ENCODE peak calls at places on chromosomes 7 and 10, in ten cellular contexts. One of them, this sample, is unnamed.

GRCh38 chr10:1376384-1376945 is 320.3 kb downstream of the WDR37 start:
- DNase-seq in cardiac fibroblast: no peak
- DNase-seq in progenitor cell of endocrine pancreas: no peak
- DNase-seq in astrocyte of the spinal cord: no peak
- DNase-seq in endothelial cell: no peak
- DNase-seq in HFFc6: no peak
- DNase-seq in A549: no peak
- DNase-seq in Peyer's patch: no peak
- DNase-seq in heart right ventricle: no peak
- DNase-seq in left ventricle myocardium inferior: no peak
- DNase-seq in this sample: no peak

GRCh38 chr10:102449321-102450123 is 1.8 kb downstream of the C10orf95 start:
- DNase-seq in cardiac fibroblast: peak
- DNase-seq in progenitor cell of endocrine pancreas: peak
- DNase-seq in astrocyte of the spinal cord: peak
- DNase-seq in endothelial cell: peak
- DNase-seq in HFFc6: peak
- DNase-seq in A549: no peak
- DNase-seq in Peyer's patch: peak
- DNase-seq in heart right ventricle: peak
- DNase-seq in left ventricle myocardium inferior: peak
- DNase-seq in this sample: no peak

GRCh38 chr10:6299234-6299633 is 96.5 kb downstream of the PFKFB3 start:
- DNase-seq in cardiac fibroblast: no peak
- DNase-seq in progenitor cell of endocrine pancreas: peak
- DNase-seq in astrocyte of the spinal cord: peak
- DNase-seq in endothelial cell: no peak
- DNase-seq in HFFc6: no peak
- DNase-seq in A549: peak
- DNase-seq in Peyer's patch: peak
- DNase-seq in heart right ventricle: no peak
- DNase-seq in left ventricle myocardium inferior: no peak
- DNase-seq in this sample: no peak

GRCh38 chr7:8155836-8156235 is 106.1 kb downstream of the ICA1 start:
- DNase-seq in cardiac fibroblast: no peak
- DNase-seq in progenitor cell of endocrine pancreas: no peak
- DNase-seq in astrocyte of the spinal cord: no peak
- DNase-seq in endothelial cell: no peak
- DNase-seq in HFFc6: no peak
- DNase-seq in A549: no peak
- DNase-seq in Peyer's patch: no peak
- DNase-seq in heart right ventricle: no peak
- DNase-seq in left ventricle myocardium inferior: no peak
- DNase-seq in this sample: no peak

GRCh38 chr10:56341612-56342011 is 19.4 kb downstream of the ZWINT start:
- DNase-seq in cardiac fibroblast: no peak
- DNase-seq in progenitor cell of endocrine pancreas: no peak
- DNase-seq in astrocyte of the spinal cord: no peak
- DNase-seq in endothelial cell: no peak
- DNase-seq in HFFc6: no peak
- DNase-seq in A549: no peak
- DNase-seq in Peyer's patch: no peak
- DNase-seq in heart right ventricle: no peak
- DNase-seq in left ventricle myocardium inferior: no peak
- DNase-seq in this sample: no peak

GRCh38 chr7:8109196-8110022 is 140.8 kb downstream of the GLCCI1 start:
- DNase-seq in cardiac fibroblast: peak
- DNase-seq in progenitor cell of endocrine pancreas: no peak
- DNase-seq in astrocyte of the spinal cord: peak
- DNase-seq in endothelial cell: no peak
- DNase-seq in HFFc6: peak
- DNase-seq in A549: no peak
- DNase-seq in Peyer's patch: no peak
- DNase-seq in heart right ventricle: no peak
- DNase-seq in left ventricle myocardium inferior: no peak
- DNase-seq in this sample: no peak

GRCh38 chr7:3922175-3922635 is 621.2 kb downstream of the SDK1 start:
- DNase-seq in cardiac fibroblast: peak
- DNase-seq in progenitor cell of endocrine pancreas: no peak
- DNase-seq in astrocyte of the spinal cord: peak
- DNase-seq in endothelial cell: peak
- DNase-seq in HFFc6: peak
- DNase-seq in A549: peak
- DNase-seq in Peyer's patch: no peak
- DNase-seq in heart right ventricle: no peak
- DNase-seq in left ventricle myocardium inferior: peak
- DNase-seq in this sample: peak

GRCh38 chr7:118080947-118081346 is 103.0 kb upstream of the LSM8 start:
- DNase-seq in cardiac fibroblast: peak
- DNase-seq in progenitor cell of endocrine pancreas: no peak
- DNase-seq in astrocyte of the spinal cord: peak
- DNase-seq in endothelial cell: no peak
- DNase-seq in HFFc6: no peak
- DNase-seq in A549: peak
- DNase-seq in Peyer's patch: no peak
- DNase-seq in heart right ventricle: no peak
- DNase-seq in left ventricle myocardium inferior: no peak
- DNase-seq in this sample: no peak

GRCh38 chr7:116772423-116772852 is 89.9 kb upstream of the CAPZA2 start:
- DNase-seq in cardiac fibroblast: peak
- DNase-seq in progenitor cell of endocrine pancreas: no peak
- DNase-seq in astrocyte of the spinal cord: peak
- DNase-seq in endothelial cell: no peak
- DNase-seq in HFFc6: peak
- DNase-seq in A549: peak
- DNase-seq in Peyer's patch: no peak
- DNase-seq in heart right ventricle: no peak
- DNase-seq in left ventricle myocardium inferior: no peak
- DNase-seq in this sample: no peak

GRCh38 chr10:34251177-34251576 is 563.9 kb downstream of the PARD3 start:
- DNase-seq in cardiac fibroblast: no peak
- DNase-seq in progenitor cell of endocrine pancreas: no peak
- DNase-seq in astrocyte of the spinal cord: no peak
- DNase-seq in endothelial cell: no peak
- DNase-seq in HFFc6: no peak
- DNase-seq in A549: no peak
- DNase-seq in Peyer's patch: no peak
- DNase-seq in heart right ventricle: no peak
- DNase-seq in left ventricle myocardium inferior: no peak
- DNase-seq in this sample: no peak

GRCh38 chr10:93993782-93994668 is at the start of gene PLCE1:
- DNase-seq in cardiac fibroblast: peak
- DNase-seq in progenitor cell of endocrine pancreas: peak
- DNase-seq in astrocyte of the spinal cord: no peak
- DNase-seq in endothelial cell: peak
- DNase-seq in HFFc6: no peak
- DNase-seq in A549: peak
- DNase-seq in Peyer's patch: peak
- DNase-seq in heart right ventricle: peak
- DNase-seq in left ventricle myocardium inferior: peak
- DNase-seq in this sample: no peak

GRCh38 chr10:95758351-95759025 is 2.5 kb downstream of the ENTPD1 start:
- DNase-seq in cardiac fibroblast: no peak
- DNase-seq in progenitor cell of endocrine pancreas: no peak
- DNase-seq in astrocyte of the spinal cord: no peak
- DNase-seq in endothelial cell: no peak
- DNase-seq in HFFc6: no peak
- DNase-seq in A549: no peak
- DNase-seq in Peyer's patch: no peak
- DNase-seq in heart right ventricle: no peak
- DNase-seq in left ventricle myocardium inferior: no peak
- DNase-seq in this sample: no peak

GRCh38 chr7:137040745-137041144 is 172.3 kb downstream of the CHRM2 start:
- DNase-seq in cardiac fibroblast: no peak
- DNase-seq in progenitor cell of endocrine pancreas: no peak
- DNase-seq in astrocyte of the spinal cord: no peak
- DNase-seq in endothelial cell: no peak
- DNase-seq in HFFc6: no peak
- DNase-seq in A549: no peak
- DNase-seq in Peyer's patch: no peak
- DNase-seq in heart right ventricle: no peak
- DNase-seq in left ventricle myocardium inferior: no peak
- DNase-seq in this sample: no peak

GRCh38 chr10:18700555-18700850 is 41.3 kb downstream of the ARL5B start:
- DNase-seq in cardiac fibroblast: no peak
- DNase-seq in progenitor cell of endocrine pancreas: no peak
- DNase-seq in astrocyte of the spinal cord: no peak
- DNase-seq in endothelial cell: no peak
- DNase-seq in HFFc6: no peak
- DNase-seq in A549: no peak
- DNase-seq in Peyer's patch: no peak
- DNase-seq in heart right ventricle: no peak
- DNase-seq in left ventricle myocardium inferior: no peak
- DNase-seq in this sample: no peak

GRCh38 chr10:94042814-94043175 is 49.1 kb downstream of the PLCE1 start:
- DNase-seq in cardiac fibroblast: no peak
- DNase-seq in progenitor cell of endocrine pancreas: no peak
- DNase-seq in astrocyte of the spinal cord: no peak
- DNase-seq in endothelial cell: no peak
- DNase-seq in HFFc6: no peak
- DNase-seq in A549: no peak
- DNase-seq in Peyer's patch: no peak
- DNase-seq in heart right ventricle: no peak
- DNase-seq in left ventricle myocardium inferior: no peak
- DNase-seq in this sample: no peak

GRCh38 chr10:661891-662605 is 27.4 kb downstream of the DIP2C start:
- DNase-seq in cardiac fibroblast: no peak
- DNase-seq in progenitor cell of endocrine pancreas: peak
- DNase-seq in astrocyte of the spinal cord: no peak
- DNase-seq in endothelial cell: no peak
- DNase-seq in HFFc6: no peak
- DNase-seq in A549: no peak
- DNase-seq in Peyer's patch: no peak
- DNase-seq in heart right ventricle: no peak
- DNase-seq in left ventricle myocardium inferior: no peak
- DNase-seq in this sample: no peak

GRCh38 chr7:147978651-147979050 is 611.9 kb upstream of the C7orf33 start:
- DNase-seq in cardiac fibroblast: no peak
- DNase-seq in progenitor cell of endocrine pancreas: no peak
- DNase-seq in astrocyte of the spinal cord: no peak
- DNase-seq in endothelial cell: no peak
- DNase-seq in HFFc6: no peak
- DNase-seq in A549: no peak
- DNase-seq in Peyer's patch: no peak
- DNase-seq in heart right ventricle: no peak
- DNase-seq in left ventricle myocardium inferior: no peak
- DNase-seq in this sample: no peak

GRCh38 chr10:100374137-100374655 is 27.2 kb downstream of the SCD start:
- DNase-seq in cardiac fibroblast: no peak
- DNase-seq in progenitor cell of endocrine pancreas: no peak
- DNase-seq in astrocyte of the spinal cord: peak
- DNase-seq in endothelial cell: peak
- DNase-seq in HFFc6: no peak
- DNase-seq in A549: peak
- DNase-seq in Peyer's patch: no peak
- DNase-seq in heart right ventricle: no peak
- DNase-seq in left ventricle myocardium inferior: no peak
- DNase-seq in this sample: no peak

GRCh38 chr10:109783286-109783685 is 140.0 kb downstream of the XPNPEP1 start:
- DNase-seq in cardiac fibroblast: no peak
- DNase-seq in progenitor cell of endocrine pancreas: no peak
- DNase-seq in astrocyte of the spinal cord: no peak
- DNase-seq in endothelial cell: no peak
- DNase-seq in HFFc6: no peak
- DNase-seq in A549: no peak
- DNase-seq in Peyer's patch: no peak
- DNase-seq in heart right ventricle: no peak
- DNase-seq in left ventricle myocardium inferior: no peak
- DNase-seq in this sample: no peak

GRCh38 chr10:109778993-109779392 is 144.3 kb downstream of the XPNPEP1 start:
- DNase-seq in cardiac fibroblast: no peak
- DNase-seq in progenitor cell of endocrine pancreas: no peak
- DNase-seq in astrocyte of the spinal cord: no peak
- DNase-seq in endothelial cell: no peak
- DNase-seq in HFFc6: no peak
- DNase-seq in A549: no peak
- DNase-seq in Peyer's patch: no peak
- DNase-seq in heart right ventricle: no peak
- DNase-seq in left ventricle myocardium inferior: no peak
- DNase-seq in this sample: no peak

GRCh38 chr10:109784236-109784635 is 139.1 kb downstream of the XPNPEP1 start:
- DNase-seq in cardiac fibroblast: peak
- DNase-seq in progenitor cell of endocrine pancreas: no peak
- DNase-seq in astrocyte of the spinal cord: no peak
- DNase-seq in endothelial cell: no peak
- DNase-seq in HFFc6: peak
- DNase-seq in A549: no peak
- DNase-seq in Peyer's patch: no peak
- DNase-seq in heart right ventricle: no peak
- DNase-seq in left ventricle myocardium inferior: no peak
- DNase-seq in this sample: no peak

GRCh38 chr10:109780997-109781396 is 142.3 kb downstream of the XPNPEP1 start:
- DNase-seq in cardiac fibroblast: no peak
- DNase-seq in progenitor cell of endocrine pancreas: no peak
- DNase-seq in astrocyte of the spinal cord: no peak
- DNase-seq in endothelial cell: no peak
- DNase-seq in HFFc6: no peak
- DNase-seq in A549: no peak
- DNase-seq in Peyer's patch: no peak
- DNase-seq in heart right ventricle: no peak
- DNase-seq in left ventricle myocardium inferior: no peak
- DNase-seq in this sample: no peak
- TF ChIP-seq CTCF in cardiac fibroblast: no peak
- TF ChIP-seq CTCF in progenitor cell of endocrine pancreas: no peak
- TF ChIP-seq CTCF in astrocyte of the spinal cord: no peak
- TF ChIP-seq CTCF in endothelial cell: no peak
- TF ChIP-seq CTCF in HFFc6: no peak
- TF ChIP-seq CTCF in A549: no peak
- TF ChIP-seq CTCF in Peyer's patch: no peak
- TF ChIP-seq CTCF in heart right ventricle: no peak
- TF ChIP-seq CTCF in left ventricle myocardium inferior: no peak
- TF ChIP-seq CTCF in this sample: no peak

GRCh38 chr10:133438711-133439273 is 14.4 kb upstream of the SPRN start:
- DNase-seq in cardiac fibroblast: peak
- DNase-seq in progenitor cell of endocrine pancreas: no peak
- DNase-seq in astrocyte of the spinal cord: no peak
- DNase-seq in endothelial cell: no peak
- DNase-seq in HFFc6: peak
- DNase-seq in A549: no peak
- DNase-seq in Peyer's patch: no peak
- DNase-seq in heart right ventricle: no peak
- DNase-seq in left ventricle myocardium inferior: no peak
- DNase-seq in this sample: no peak
- TF ChIP-seq CTCF in cardiac fibroblast: peak
- TF ChIP-seq CTCF in progenitor cell of endocrine pancreas: no peak
- TF ChIP-seq CTCF in astrocyte of the spinal cord: no peak
- TF ChIP-seq CTCF in endothelial cell: no peak
- TF ChIP-seq CTCF in HFFc6: peak
- TF ChIP-seq CTCF in A549: peak
- TF ChIP-seq CTCF in Peyer's patch: peak
- TF ChIP-seq CTCF in heart right ventricle: no peak
- TF ChIP-seq CTCF in left ventricle myocardium inferior: no peak
- TF ChIP-seq CTCF in this sample: peak

GRCh38 chr7:75971961-75972763 is 22.2 kb downstream of the TMEM120A start:
- DNase-seq in cardiac fibroblast: peak
- DNase-seq in progenitor cell of endocrine pancreas: no peak
- DNase-seq in astrocyte of the spinal cord: no peak
- DNase-seq in endothelial cell: peak
- DNase-seq in HFFc6: no peak
- DNase-seq in A549: peak
- DNase-seq in Peyer's patch: no peak
- DNase-seq in heart right ventricle: peak
- DNase-seq in left ventricle myocardium inferior: peak
- DNase-seq in this sample: no peak
- TF ChIP-seq CTCF in cardiac fibroblast: peak
- TF ChIP-seq CTCF in progenitor cell of endocrine pancreas: peak
- TF ChIP-seq CTCF in astrocyte of the spinal cord: peak
- TF ChIP-seq CTCF in endothelial cell: peak
- TF ChIP-seq CTCF in HFFc6: peak
- TF ChIP-seq CTCF in A549: no peak
- TF ChIP-seq CTCF in Peyer's patch: no peak
- TF ChIP-seq CTCF in heart right ventricle: no peak
- TF ChIP-seq CTCF in left ventricle myocardium inferior: peak
- TF ChIP-seq CTCF in this sample: no peak

GRCh38 chr7:128322040-128322643 is 21.6 kb downstream of the RBM28 start:
- DNase-seq in cardiac fibroblast: peak
- DNase-seq in progenitor cell of endocrine pancreas: no peak
- DNase-seq in astrocyte of the spinal cord: peak
- DNase-seq in endothelial cell: no peak
- DNase-seq in HFFc6: peak
- DNase-seq in A549: no peak
- DNase-seq in Peyer's patch: no peak
- DNase-seq in heart right ventricle: no peak
- DNase-seq in left ventricle myocardium inferior: no peak
- DNase-seq in this sample: no peak
- TF ChIP-seq CTCF in cardiac fibroblast: peak
- TF ChIP-seq CTCF in progenitor cell of endocrine pancreas: peak
- TF ChIP-seq CTCF in astrocyte of the spinal cord: peak
- TF ChIP-seq CTCF in endothelial cell: no peak
- TF ChIP-seq CTCF in HFFc6: peak
- TF ChIP-seq CTCF in A549: peak
- TF ChIP-seq CTCF in Peyer's patch: peak
- TF ChIP-seq CTCF in heart right ventricle: peak
- TF ChIP-seq CTCF in left ventricle myocardium inferior: peak
- TF ChIP-seq CTCF in this sample: peak

This sample was measured in AG09319.